ENCODE peak calls at places on chromosomes 4 and X, in six cellular contexts. E is HEK293T; L is NCI-H460; S is stimulated activated CD4-positive, alpha-beta T cell treated with anti-CD3 and anti-CD28 coated beads, Interleukin-4, amount 100 ng/mL, for 24 hours; K is colonic mucosa; X is D341Med. G is an unnamed sample.

GRCh38 chr4:10701702-10702460 is 17.3 kb upstream of the CLNK start:
- DNase-seq in S (no peak), E (no peak), L (no peak), X (no peak), K (no peak), G (no peak)

GRCh38 chr4:168488800-168489404 is 8.0 kb upstream of the PALLD start:
- DNase-seq in S (no peak), K (no peak), L (no peak), E (no peak), X (no peak), G (no peak)

GRCh38 chr4:68180858-68181531 is 51.3 kb upstream of the TMPRSS11F start:
- DNase-seq in L (no peak), X (no peak), S (no peak), K (no peak), E (no peak), G (no peak)

GRCh38 chr4:76200771-76201224 is 12.8 kb downstream of the SCARB2 start:
- DNase-seq in E (no peak), X (no peak), S (no peak), K (peak), L (no peak), G (no peak)

GRCh38 chrX:63751481-63751880 is 33.5 kb downstream of the ARHGEF9 start:
- DNase-seq in E (no peak), S (no peak), K (no peak), L (no peak), X (no peak), G (no peak)

GRCh38 chr4:17544205-17544604 is 29.2 kb downstream of the CLRN2 start:
- DNase-seq in L (peak), K (no peak), X (no peak), E (no peak), S (no peak), G (no peak)

GRCh38 chr4:105241456-105241855 is 94.8 kb downstream of the TET2 start:
- DNase-seq in K (no peak), E (no peak), S (no peak), X (no peak), L (no peak), G (no peak)

GRCh38 chrX:13899607-13900006 is 82.7 kb upstream of the GPM6B start:
- DNase-seq in K (no peak), X (no peak), L (peak), S (no peak), E (no peak), G (no peak)

GRCh38 chrX:26597981-26598380 is 382.0 kb downstream of the MAGEB5 start:
- DNase-seq in S (no peak), E (no peak), K (no peak), X (no peak), L (no peak), G (no peak)

GRCh38 chr4:37802068-37802666 is 24.3 kb upstream of the PGM2 start:
- DNase-seq in X (peak), K (peak), S (no peak), E (peak), L (peak), G (no peak)

GRCh38 chr4:172826346-172826745 is 342.3 kb upstream of the GALNT7 start:
- DNase-seq in K (no peak), L (no peak), E (no peak), X (no peak), S (no peak), G (no peak)

GRCh38 chr4:28886934-28887333 is 1833.2 kb upstream of the PCDH7 start:
- DNase-seq in E (no peak), S (no peak), L (no peak), K (no peak), X (no peak), G (no peak)

GRCh38 chrX:64093761-64094160 is 111.7 kb downstream of the AMER1 start:
- DNase-seq in K (no peak), E (no peak), X (peak), L (no peak), S (no peak), G (no peak)

GRCh38 chr4:148026022-148026421 is 294.1 kb downstream of the ARHGAP10 start:
- DNase-seq in K (no peak), E (no peak), S (no peak), X (no peak), L (no peak), G (no peak)

GRCh38 chr4:24196785-24197184 is 306.9 kb upstream of the PPARGC1A start:
- DNase-seq in E (no peak), K (no peak), L (no peak), S (no peak), X (no peak), G (no peak)

GRCh38 chrX:112071132-112071531 is 11.4 kb downstream of the TRPC5 start:
- DNase-seq in X (no peak), E (no peak), L (no peak), S (no peak), K (no peak), G (no peak)

GRCh38 chr4:9964884-9965283 is 56.4 kb downstream of the SLC2A9 start:
- DNase-seq in L (no peak), X (no peak), E (no peak), S (no peak), K (no peak), G (no peak)

GRCh38 chrX:44785652-44786051 is 58.2 kb upstream of the DUSP21 start:
- DNase-seq in K (no peak), S (no peak), L (no peak), E (no peak), X (no peak), G (no peak)

GRCh38 chr4:122827899-122828601 is 1.4 kb downstream of the FGF2 start:
- DNase-seq in E (peak), S (peak), K (peak), X (peak), L (no peak), G (peak)

GRCh38 chr4:112933790-112934189 is 115.7 kb upstream of the ANK2 start:
- DNase-seq in X (no peak), S (no peak), L (no peak), K (no peak), E (no peak), G (no peak)

GRCh38 chr4:99324978-99325377 is 3.8 kb upstream of the ADH1B start:
- DNase-seq in X (no peak), E (no peak), S (no peak), K (peak), L (no peak), G (no peak)

GRCh38 chr4:182752158-182752910 is 164.9 kb downstream of the DCTD start:
- DNase-seq in L (no peak), X (no peak), S (no peak), E (no peak), K (no peak), G (no peak)

GRCh38 chrX:667360-667759 is 36.8 kb downstream of the SHOX start:
- DNase-seq in S (no peak), K (no peak), X (no peak), L (no peak), E (no peak), G (no peak)